ENCODE peak calls at places on chromosomes 13 and 19, in five cellular contexts. One of them, this sample, is unnamed.

GRCh38 chr19:33780251-33780650 is 16.4 kb upstream of the KCTD15 start:
- DNase-seq in SK-N-SH: no peak
- DNase-seq in left ventricle myocardium inferior: no peak
- DNase-seq in GM06990: no peak
- DNase-seq in PC-3: no peak
- DNase-seq in this sample: no peak

GRCh38 chr19:12806242-12807131 is at the start of gene RNASEH2A:
- DNase-seq in SK-N-SH: peak
- DNase-seq in left ventricle myocardium inferior: peak
- DNase-seq in GM06990: peak
- DNase-seq in PC-3: peak
- DNase-seq in this sample: peak

GRCh38 chr13:48891586-48891985 is 84.1 kb upstream of the FNDC3A start:
- DNase-seq in SK-N-SH: no peak
- DNase-seq in left ventricle myocardium inferior: no peak
- DNase-seq in GM06990: no peak
- DNase-seq in PC-3: peak
- DNase-seq in this sample: no peak

GRCh38 chr13:114142137-114142550 is 9.7 kb upstream of the RASA3 start:
- DNase-seq in SK-N-SH: peak
- DNase-seq in left ventricle myocardium inferior: no peak
- DNase-seq in GM06990: no peak
- DNase-seq in PC-3: no peak
- DNase-seq in this sample: no peak

GRCh38 chr19:34430738-34431625 is 2.8 kb downstream of the UBA2 start:
- DNase-seq in SK-N-SH: peak
- DNase-seq in left ventricle myocardium inferior: no peak
- DNase-seq in GM06990: no peak
- DNase-seq in PC-3: peak
- DNase-seq in this sample: peak

GRCh38 chr13:111914241-111915103 is 152.5 kb upstream of the SOX1 start:
- DNase-seq in SK-N-SH: no peak
- DNase-seq in left ventricle myocardium inferior: no peak
- DNase-seq in GM06990: no peak
- DNase-seq in PC-3: no peak
- DNase-seq in this sample: peak

GRCh38 chr19:45477713-45478453 is 10.1 kb downstream of the FOSB start:
- DNase-seq in SK-N-SH: no peak
- DNase-seq in left ventricle myocardium inferior: no peak
- DNase-seq in GM06990: no peak
- DNase-seq in PC-3: peak
- DNase-seq in this sample: peak

GRCh38 chr19:13978306-13978705 is 26.0 kb downstream of the DCAF15 start:
- DNase-seq in SK-N-SH: peak
- DNase-seq in left ventricle myocardium inferior: peak
- DNase-seq in GM06990: no peak
- DNase-seq in PC-3: no peak
- DNase-seq in this sample: no peak

GRCh38 chr19:29952127-29952526 is 10.1 kb downstream of the URI1 start:
- DNase-seq in SK-N-SH: no peak
- DNase-seq in left ventricle myocardium inferior: no peak
- DNase-seq in GM06990: no peak
- DNase-seq in PC-3: no peak
- DNase-seq in this sample: no peak

GRCh38 chr19:5321851-5322681 is 18.5 kb downstream of the PTPRS start:
- DNase-seq in SK-N-SH: peak
- DNase-seq in left ventricle myocardium inferior: no peak
- DNase-seq in GM06990: peak
- DNase-seq in PC-3: no peak
- DNase-seq in this sample: peak

GRCh38 chr19:6271721-6272410 is 7.9 kb downstream of the MLLT1 start:
- DNase-seq in SK-N-SH: peak
- DNase-seq in left ventricle myocardium inferior: peak
- DNase-seq in GM06990: no peak
- DNase-seq in PC-3: peak
- DNase-seq in this sample: peak

GRCh38 chr13:44030615-44031014 is 150.9 kb downstream of the LACC1 start:
- DNase-seq in SK-N-SH: no peak
- DNase-seq in left ventricle myocardium inferior: no peak
- DNase-seq in GM06990: no peak
- DNase-seq in PC-3: no peak
- DNase-seq in this sample: no peak

GRCh38 chr19:37304190-37304883 is 66.6 kb upstream of the ZNF527 start:
- DNase-seq in SK-N-SH: peak
- DNase-seq in left ventricle myocardium inferior: peak
- DNase-seq in GM06990: no peak
- DNase-seq in PC-3: no peak
- DNase-seq in this sample: peak

GRCh38 chr13:98411617-98412310 is 165.1 kb downstream of the STK24 start:
- DNase-seq in SK-N-SH: no peak
- DNase-seq in left ventricle myocardium inferior: peak
- DNase-seq in GM06990: no peak
- DNase-seq in PC-3: no peak
- DNase-seq in this sample: no peak

GRCh38 chr19:36973844-36974195 is 57.7 kb downstream of the ZNF568 start:
- DNase-seq in SK-N-SH: no peak
- DNase-seq in left ventricle myocardium inferior: no peak
- DNase-seq in GM06990: no peak
- DNase-seq in PC-3: no peak
- DNase-seq in this sample: peak

GRCh38 chr19:36113895-36114762 is 546 bp downstream of the POLR2I start:
- DNase-seq in SK-N-SH: peak
- DNase-seq in left ventricle myocardium inferior: no peak
- DNase-seq in GM06990: no peak
- DNase-seq in PC-3: peak
- DNase-seq in this sample: peak

GRCh38 chr19:17706750-17707181 is 12.5 kb upstream of the MAP1S start:
- DNase-seq in SK-N-SH: peak
- DNase-seq in left ventricle myocardium inferior: no peak
- DNase-seq in GM06990: no peak
- DNase-seq in PC-3: no peak
- DNase-seq in this sample: peak

GRCh38 chr19:17703823-17704463 is 15.3 kb upstream of the MAP1S start:
- DNase-seq in SK-N-SH: peak
- DNase-seq in left ventricle myocardium inferior: no peak
- DNase-seq in GM06990: no peak
- DNase-seq in PC-3: peak
- DNase-seq in this sample: peak
- TF ChIP-seq CTCF in SK-N-SH: peak
- TF ChIP-seq CTCF in left ventricle myocardium inferior: peak
- TF ChIP-seq CTCF in GM06990: peak
- TF ChIP-seq CTCF in PC-3: peak
- TF ChIP-seq CTCF in this sample: peak

DNA sequence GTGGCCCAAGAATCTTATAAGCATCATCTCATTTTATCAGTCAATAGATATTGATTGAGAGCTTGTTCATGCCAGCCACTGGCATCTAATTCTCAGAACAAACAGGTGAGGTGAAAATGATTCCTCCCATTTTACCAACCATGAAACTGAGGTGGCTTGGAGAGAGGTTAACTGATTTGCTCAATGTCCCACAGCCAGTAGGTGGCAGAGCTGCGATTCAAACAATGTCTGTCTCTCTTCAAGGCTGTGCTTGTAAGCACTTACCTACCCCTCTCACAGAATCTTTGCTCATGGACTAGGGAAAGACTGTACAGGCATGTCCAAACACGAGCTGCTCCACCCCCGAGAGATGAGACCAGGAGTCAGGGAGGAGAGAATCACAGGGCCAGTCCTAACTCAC is 21.5 kb upstream of the GSX1 start:
- DNase-seq in SK-N-SH: peak
- DNase-seq in left ventricle myocardium inferior: no peak
- DNase-seq in GM06990: no peak
- DNase-seq in PC-3: peak
- DNase-seq in this sample: no peak
- TF ChIP-seq CTCF in SK-N-SH: peak
- TF ChIP-seq CTCF in left ventricle myocardium inferior: peak
- TF ChIP-seq CTCF in GM06990: peak
- TF ChIP-seq CTCF in PC-3: peak
- TF ChIP-seq CTCF in this sample: peak

GRCh38 chr19:19644054-19644388 is 564 bp upstream of the GMIP start:
- DNase-seq in SK-N-SH: no peak
- DNase-seq in left ventricle myocardium inferior: no peak
- DNase-seq in GM06990: no peak
- DNase-seq in PC-3: no peak
- DNase-seq in this sample: no peak
- TF ChIP-seq CTCF in SK-N-SH: no peak
- TF ChIP-seq CTCF in left ventricle myocardium inferior: no peak
- TF ChIP-seq CTCF in GM06990: no peak
- TF ChIP-seq CTCF in PC-3: peak
- TF ChIP-seq CTCF in this sample: no peak

GRCh38 chr19:39967561-39967960 is 3.4 kb upstream of the PSMC4 start:
- DNase-seq in SK-N-SH: no peak
- DNase-seq in left ventricle myocardium inferior: no peak
- DNase-seq in GM06990: no peak
- DNase-seq in PC-3: no peak
- DNase-seq in this sample: no peak
- TF ChIP-seq CTCF in SK-N-SH: no peak
- TF ChIP-seq CTCF in left ventricle myocardium inferior: no peak
- TF ChIP-seq CTCF in GM06990: no peak
- TF ChIP-seq CTCF in PC-3: no peak
- TF ChIP-seq CTCF in this sample: no peak

GRCh38 chr19:49809987-49810389 is 3.1 kb downstream of the FUZ start:
- DNase-seq in SK-N-SH: no peak
- DNase-seq in left ventricle myocardium inferior: no peak
- DNase-seq in GM06990: no peak
- DNase-seq in PC-3: no peak
- DNase-seq in this sample: peak

GRCh38 chr19:49808762-49809154 is 4.3 kb downstream of the FUZ start:
- DNase-seq in SK-N-SH: peak
- DNase-seq in left ventricle myocardium inferior: peak
- DNase-seq in GM06990: peak
- DNase-seq in PC-3: peak
- DNase-seq in this sample: peak

GRCh38 chr19:49811328-49811727 is 1.8 kb downstream of the FUZ start:
- DNase-seq in SK-N-SH: no peak
- DNase-seq in left ventricle myocardium inferior: no peak
- DNase-seq in GM06990: no peak
- DNase-seq in PC-3: peak
- DNase-seq in this sample: no peak

GRCh38 chr19:49807888-49808675 is 5.0 kb downstream of the FUZ start:
- DNase-seq in SK-N-SH: no peak
- DNase-seq in left ventricle myocardium inferior: no peak
- DNase-seq in GM06990: no peak
- DNase-seq in PC-3: no peak
- DNase-seq in this sample: peak

DNA sequence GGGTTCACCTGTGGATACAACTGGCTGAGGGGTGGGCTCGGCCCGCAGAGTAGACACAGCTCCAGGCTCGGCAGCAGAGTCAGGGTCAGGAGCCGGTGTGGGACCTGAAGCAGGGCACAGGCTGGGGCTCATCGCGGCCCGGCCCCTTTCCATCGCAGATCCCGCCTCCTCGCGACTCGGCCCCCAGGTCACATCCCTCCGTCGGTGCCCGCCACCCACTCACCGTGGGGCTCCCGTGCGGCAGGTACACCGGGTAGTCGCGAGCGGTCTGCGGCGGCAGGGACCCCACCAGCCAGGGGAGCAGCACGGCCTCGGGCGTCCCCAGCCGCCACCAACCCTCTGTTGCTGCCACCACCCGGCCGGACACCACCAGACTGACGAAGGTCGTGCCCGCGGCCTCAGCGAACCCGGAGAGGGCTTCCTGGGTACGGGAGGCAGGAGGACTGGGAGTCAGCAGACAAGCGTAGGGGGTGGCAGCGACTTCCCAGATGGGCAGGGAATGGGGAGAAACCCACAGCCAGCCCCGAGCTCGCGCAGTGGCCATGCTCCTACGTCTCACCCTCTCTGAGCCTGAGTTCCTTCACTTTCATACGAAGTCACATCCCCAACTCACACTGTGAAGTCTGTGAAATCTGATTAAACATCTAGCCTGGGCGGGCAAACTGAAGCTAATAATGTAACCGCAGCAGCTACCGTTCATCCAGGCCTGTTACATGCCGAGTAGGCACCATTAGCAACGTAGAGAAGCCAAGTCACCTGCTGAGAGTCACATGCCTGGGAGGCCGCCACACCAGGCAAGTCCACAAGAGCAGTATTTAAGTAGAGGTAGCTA is 3.7 kb downstream of the FUZ start:
- DNase-seq in SK-N-SH: peak
- DNase-seq in left ventricle myocardium inferior: peak
- DNase-seq in GM06990: no peak
- DNase-seq in PC-3: peak
- DNase-seq in this sample: peak
- TF ChIP-seq CTCF in SK-N-SH: peak
- TF ChIP-seq CTCF in left ventricle myocardium inferior: no peak
- TF ChIP-seq CTCF in GM06990: peak
- TF ChIP-seq CTCF in PC-3: peak
- TF ChIP-seq CTCF in this sample: no peak

DNA sequence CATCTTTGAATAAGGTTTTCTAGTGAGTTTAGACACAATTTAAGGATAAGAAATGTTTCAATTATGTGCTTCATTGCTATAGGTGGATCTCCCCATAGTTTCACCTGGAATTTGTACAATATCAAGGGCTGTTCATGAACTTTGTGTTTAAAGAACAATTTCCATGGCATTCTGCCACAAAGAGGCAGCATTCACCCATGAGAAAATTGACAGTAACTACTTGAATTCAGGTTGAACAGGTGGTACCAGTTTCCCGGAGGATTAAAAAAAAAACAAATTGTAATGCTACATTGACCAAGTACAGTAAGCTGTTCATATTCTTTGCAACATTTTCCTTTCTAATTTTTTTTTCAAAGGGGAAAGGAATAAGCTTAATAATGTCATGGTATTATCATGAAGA is 9.1 kb downstream of the SLITRK5 start:
- DNase-seq in SK-N-SH: peak
- DNase-seq in left ventricle myocardium inferior: no peak
- DNase-seq in GM06990: no peak
- DNase-seq in PC-3: peak
- DNase-seq in this sample: no peak
- TF ChIP-seq CTCF in SK-N-SH: no peak
- TF ChIP-seq CTCF in left ventricle myocardium inferior: no peak
- TF ChIP-seq CTCF in GM06990: no peak
- TF ChIP-seq CTCF in PC-3: peak
- TF ChIP-seq CTCF in this sample: no peak

DNA sequence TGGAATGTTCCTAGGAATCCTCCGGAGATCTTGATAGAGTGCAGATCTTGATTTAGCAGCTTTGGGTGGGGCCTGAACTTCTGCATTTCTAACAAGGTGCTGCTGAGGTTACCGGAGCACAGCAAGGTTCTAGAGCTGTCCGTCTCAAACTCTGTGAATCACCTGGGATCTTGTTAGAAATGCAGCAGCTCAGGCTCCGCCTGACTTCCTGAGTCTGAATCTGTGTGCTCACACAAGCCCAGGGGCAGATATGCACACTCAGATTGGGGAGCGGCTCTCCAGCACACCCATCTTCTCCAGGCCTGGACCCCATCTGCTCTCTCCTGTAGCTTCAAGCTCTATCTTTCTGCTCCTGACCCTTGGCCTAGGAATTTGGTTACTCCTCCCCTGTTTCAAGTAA is 3.5 kb upstream of the TEX26 start:
- DNase-seq in SK-N-SH: no peak
- DNase-seq in left ventricle myocardium inferior: no peak
- DNase-seq in GM06990: no peak
- DNase-seq in PC-3: no peak
- DNase-seq in this sample: no peak
- TF ChIP-seq CTCF in SK-N-SH: no peak
- TF ChIP-seq CTCF in left ventricle myocardium inferior: no peak
- TF ChIP-seq CTCF in GM06990: no peak
- TF ChIP-seq CTCF in PC-3: no peak
- TF ChIP-seq CTCF in this sample: no peak